ENCODE peak calls at places on chromosomes 13 and 19, in seven cellular contexts. S is EL; E is NCI-H1092; F is GM19239; D is activated CD4-positive, alpha-beta T cell treated with anti-CD3 and anti-CD28 coated beads for 1 hour; N is activated CD4-positive, alpha-beta memory T cell treated with anti-CD3 and anti-CD28 coated beads, Interleukin-2, amount 10 ng/mL, durations not matched to agents 7 days and 5 days; A is Ammon's horn. V is an unnamed sample.

GRCh38 chr13:101499406-101499805 is 46.9 kb downstream of the ITGBL1 start:
- DNase-seq in D (no peak), E (no peak), N (no peak), F (no peak), A (no peak), S (no peak), V (no peak)

GRCh38 chr19:48815870-48816501 is 5.2 kb upstream of the BCAT2 start:
- DNase-seq in E (no peak), N (no peak), A (no peak), D (no peak), F (no peak), S (no peak), V (peak; percentile 64)

GRCh38 chr19:5985098-5985783 is 7.3 kb upstream of the RANBP3 start:
- DNase-seq in N (no peak), A (no peak), E (no peak), D (no peak), S (peak; percentile 65), F (no peak), V (peak; percentile 85)

GRCh38 chr19:58399903-58400637 is 4.6 kb downstream of the RNF225 start:
- DNase-seq in A (peak; percentile 78), F (no peak), S (no peak), E (peak; percentile 17), N (no peak), D (no peak), V (no peak)

GRCh38 chr13:109010912-109011311 is 381.5 kb downstream of the MYO16 start:
- DNase-seq in S (no peak), F (no peak), A (no peak), D (no peak), E (no peak), N (no peak), V (no peak)

GRCh38 chr13:39322836-39323585 is 280.0 kb downstream of the LHFPL6 start:
- DNase-seq in N (no peak), A (peak; percentile 41), S (no peak), E (no peak), F (no peak), D (no peak), V (no peak)

GRCh38 chr13:22839554-22840286 is 341.1 kb upstream of the SGCG start:
- DNase-seq in S (no peak), F (no peak), N (no peak), A (peak; percentile 46), E (no peak), D (no peak), V (no peak)

GRCh38 chr19:35099897-35100275 is 15.7 kb upstream of the FXYD3 start:
- DNase-seq in N (no peak), A (no peak), S (no peak), D (no peak), F (no peak), E (no peak), V (no peak)

GRCh38 chr13:49690133-49690989 is 925 bp downstream of the EBPL start:
- DNase-seq in N (no peak), S (peak; percentile 64), E (peak; percentile 24), D (no peak), F (peak; percentile 28), A (no peak), V (peak; percentile 44)

GRCh38 chr19:6161271-6161850 is 25.9 kb downstream of the ACSBG2 start:
- DNase-seq in F (peak; percentile 52), N (peak; percentile 77), E (no peak), A (no peak), S (peak; percentile 6), D (peak; percentile 12), V (peak; percentile 32)

GRCh38 chr19:30692517-30692870 is 320.3 kb downstream of the ZNF536 start:
- DNase-seq in A (no peak), N (no peak), S (no peak), F (no peak), D (no peak), E (no peak), V (no peak)

GRCh38 chr19:14375055-14375581 is 6.1 kb upstream of the ADGRE5 start:
- DNase-seq in D (no peak), A (peak; percentile 60), S (no peak), E (no peak), F (no peak), N (peak; percentile 86), V (no peak)

GRCh38 chr19:47240996-47241918 is 10.3 kb upstream of the BBC3 start:
- DNase-seq in S (peak; percentile 77), D (peak; percentile 80), A (no peak), E (no peak), N (peak; percentile 86), F (no peak), V (peak; percentile 68)

GRCh38 chr13:31896427-31896826 is 135.1 kb upstream of the FRY start:
- DNase-seq in A (no peak), D (no peak), N (no peak), F (no peak), S (peak; percentile 76), E (no peak), V (peak; percentile 58)

GRCh38 chr13:27926644-27927434 is 7.0 kb downstream of the PDX1 start:
- DNase-seq in D (no peak), N (no peak), E (no peak), F (no peak), A (no peak), S (no peak), V (no peak)

GRCh38 chr13:113187263-113187669 is 21.2 kb downstream of the PCID2 start:
- DNase-seq in E (no peak), D (no peak), S (peak; percentile 100), A (peak; percentile 57), F (no peak), N (peak; percentile 70), V (peak; percentile 100)

GRCh38 chr13:55432814-55433213 is 1707.9 kb upstream of the PRR20A start:
- DNase-seq in F (no peak), A (no peak), D (no peak), S (no peak), N (no peak), E (no peak), V (peak; percentile 35)

GRCh38 chr13:22740264-22740663 is 440.5 kb upstream of the SGCG start:
- DNase-seq in D (no peak), N (no peak), E (no peak), F (no peak), A (no peak), S (no peak), V (no peak)

GRCh38 chr13:26784704-26785639 is 24.4 kb upstream of the GPR12 start:
- DNase-seq in S (no peak), N (no peak), F (no peak), A (no peak), D (no peak), E (no peak), V (no peak)

GRCh38 chr13:41107104-41107571 is 25.5 kb downstream of the KBTBD6 start:
- DNase-seq in F (no peak), E (no peak), D (no peak), A (no peak), N (no peak), S (no peak), V (no peak)

GRCh38 chr13:35917942-35918645 is 213.1 kb downstream of the DCLK1 start:
- DNase-seq in D (no peak), F (no peak), S (no peak), N (no peak), A (no peak), E (no peak), V (no peak)

GRCh38 chr13:109783815-109784589 is 2.4 kb downstream of the IRS2 start:
- DNase-seq in S (no peak), A (no peak), D (no peak), F (no peak), E (no peak), N (peak; percentile 18), V (no peak)

GRCh38 chr19:29660835-29661234 is 4.4 kb upstream of the PLEKHF1 start:
- DNase-seq in E (no peak), F (no peak), A (no peak), D (no peak), S (no peak), N (no peak), V (no peak)

GRCh38 chr13:89726690-89727435 is 1620.6 kb upstream of the MIR17HG start:
- DNase-seq in D (no peak), A (no peak), N (no peak), E (no peak), F (no peak), S (no peak), V (peak; percentile 65)

GRCh38 chr13:64158910-64159309 is 2743.3 kb upstream of the PCDH20 start:
- DNase-seq in D (no peak), A (no peak), F (no peak), N (no peak), E (no peak), S (peak; percentile 19), V (peak; percentile 51)

V was measured in A172.